ENCODE peak calls at places on chromosome 2, in seven cellular contexts. Y, R, W, L, X, T and M are unnamed samples.

GRCh38 chr2:215060851-215061541 is 77.4 kb downstream of the ABCA12 start:
- DNase-seq in L (no peak), Y (no peak), X (no peak), T (no peak), W (no peak), R (no peak), M (no peak)

GRCh38 chr2:128310761-128311160 is 7.9 kb downstream of the HS6ST1 start:
- DNase-seq in W (peak), R (no peak), X (no peak), Y (no peak), T (no peak), L (no peak), M (no peak)

GRCh38 chr2:74655579-74655978 is 1.5 kb downstream of the SEMA4F start:
- DNase-seq in W (no peak), L (no peak), X (no peak), Y (no peak), R (no peak), T (no peak), M (no peak)

GRCh38 chr2:7013761-7014160 is 96.5 kb downstream of the RNF144A start:
- DNase-seq in X (no peak), L (no peak), R (no peak), T (no peak), W (no peak), Y (no peak), M (no peak)

GRCh38 chr2:106581276-106581675 is 94.1 kb downstream of the CD8B2 start:
- DNase-seq in T (no peak), Y (no peak), L (no peak), R (no peak), W (no peak), X (no peak), M (no peak)

GRCh38 chr2:127154985-127155650 is 48.2 kb upstream of the BIN1 start:
- DNase-seq in X (peak), Y (peak), W (peak), L (no peak), T (no peak), R (no peak), M (no peak)

GRCh38 chr2:28608061-28608828 is 112.4 kb downstream of the PLB1 start:
- DNase-seq in R (no peak), T (no peak), W (no peak), X (no peak), L (no peak), Y (no peak), M (no peak)

GRCh38 chr2:230930149-230930780 is 5.2 kb upstream of the GPR55 start:
- DNase-seq in R (no peak), X (no peak), L (no peak), T (no peak), W (no peak), Y (no peak), M (no peak)

GRCh38 chr2:10500601-10501361 is 52.7 kb upstream of the ODC1 start:
- DNase-seq in X (no peak), W (no peak), L (peak), T (peak), Y (no peak), R (no peak), M (no peak)

GRCh38 chr2:171325886-171326585 is 107.8 kb downstream of the METTL8 start:
- DNase-seq in R (no peak), Y (no peak), X (no peak), L (no peak), W (no peak), T (no peak), M (peak)

GRCh38 chr2:46268986-46269385 is 28.2 kb upstream of the EPAS1 start:
- DNase-seq in Y (no peak), X (peak), T (no peak), W (no peak), R (no peak), L (no peak), M (no peak)

GRCh38 chr2:230018153-230018552 is 50.6 kb downstream of the SLC16A14 start:
- DNase-seq in Y (peak), R (no peak), T (peak), X (peak), L (peak), W (no peak), M (no peak)

GRCh38 chr2:201600906-201601305 is 42.4 kb downstream of the TMEM237 start:
- DNase-seq in Y (no peak), X (no peak), T (no peak), L (peak), W (no peak), R (no peak), M (no peak)

GRCh38 chr2:104408266-104408665 is 445.6 kb upstream of the POU3F3 start:
- DNase-seq in T (no peak), W (no peak), R (no peak), Y (no peak), L (no peak), X (no peak), M (no peak)

GRCh38 chr2:165067958-165068612 is 112.8 kb upstream of the SLC38A11 start:
- DNase-seq in T (peak), Y (peak), R (no peak), W (no peak), L (peak), X (peak), M (no peak)

GRCh38 chr2:242030226-242030575 is 160.7 kb downstream of the RTP5 start:
- DNase-seq in W (no peak), T (no peak), Y (no peak), R (no peak), X (no peak), L (no peak), M (no peak)

DNA sequence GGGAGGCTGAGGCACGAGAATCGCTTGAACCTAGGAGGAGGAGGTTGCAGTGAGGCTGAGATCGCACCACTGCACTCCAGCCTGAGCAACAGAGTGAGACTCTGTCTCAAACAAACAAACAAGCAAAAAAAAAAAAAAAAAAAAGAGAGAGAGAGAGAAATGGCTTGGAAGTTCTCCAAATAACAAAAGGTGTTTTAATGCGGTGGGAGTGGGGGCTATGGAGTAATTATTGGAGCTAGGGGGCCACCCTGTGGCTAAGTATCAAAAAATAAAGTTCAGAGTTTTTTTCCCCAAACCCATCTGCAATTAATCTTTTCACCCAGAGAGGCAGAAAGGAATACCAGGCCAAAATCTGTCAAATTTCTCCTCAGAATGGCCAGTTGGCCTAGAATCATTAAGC is 23.0 kb upstream of the CEP68 start:
- DNase-seq in Y (peak), R (peak), T (no peak), L (no peak), X (peak), W (no peak), M (no peak)
- TF ChIP-seq CTCF in Y (no peak), R (peak), T (no peak), L (no peak), X (peak), W (peak), M (peak)

GRCh38 chr2:218269900-218270720 is at the start of the genes AAMP and PNKD:
- DNase-seq in W (peak), R (peak), Y (peak), X (peak), L (peak), T (peak), M (peak)
- TF ChIP-seq CTCF in W (peak), R (no peak), Y (no peak), X (peak), L (peak), T (no peak), M (no peak)

GRCh38 chr2:188291142-188291616 is 495 bp upstream of the GULP1 start:
- DNase-seq in X (peak), L (no peak), T (no peak), W (no peak), R (no peak), Y (peak), M (no peak)

GRCh38 chr2:188292446-188293239 is 969 bp downstream of the GULP1 start:
- DNase-seq in Y (peak), W (peak), X (peak), T (peak), L (peak), R (no peak), M (no peak)

GRCh38 chr2:188294547-188294946 is 2.9 kb downstream of the GULP1 start:
- DNase-seq in R (no peak), Y (no peak), T (no peak), W (no peak), L (no peak), X (peak), M (no peak)

GRCh38 chr2:188293601-188294482 is 2.2 kb downstream of the GULP1 start:
- DNase-seq in X (peak), L (peak), W (peak), Y (peak), R (no peak), T (peak), M (no peak)

DNA sequence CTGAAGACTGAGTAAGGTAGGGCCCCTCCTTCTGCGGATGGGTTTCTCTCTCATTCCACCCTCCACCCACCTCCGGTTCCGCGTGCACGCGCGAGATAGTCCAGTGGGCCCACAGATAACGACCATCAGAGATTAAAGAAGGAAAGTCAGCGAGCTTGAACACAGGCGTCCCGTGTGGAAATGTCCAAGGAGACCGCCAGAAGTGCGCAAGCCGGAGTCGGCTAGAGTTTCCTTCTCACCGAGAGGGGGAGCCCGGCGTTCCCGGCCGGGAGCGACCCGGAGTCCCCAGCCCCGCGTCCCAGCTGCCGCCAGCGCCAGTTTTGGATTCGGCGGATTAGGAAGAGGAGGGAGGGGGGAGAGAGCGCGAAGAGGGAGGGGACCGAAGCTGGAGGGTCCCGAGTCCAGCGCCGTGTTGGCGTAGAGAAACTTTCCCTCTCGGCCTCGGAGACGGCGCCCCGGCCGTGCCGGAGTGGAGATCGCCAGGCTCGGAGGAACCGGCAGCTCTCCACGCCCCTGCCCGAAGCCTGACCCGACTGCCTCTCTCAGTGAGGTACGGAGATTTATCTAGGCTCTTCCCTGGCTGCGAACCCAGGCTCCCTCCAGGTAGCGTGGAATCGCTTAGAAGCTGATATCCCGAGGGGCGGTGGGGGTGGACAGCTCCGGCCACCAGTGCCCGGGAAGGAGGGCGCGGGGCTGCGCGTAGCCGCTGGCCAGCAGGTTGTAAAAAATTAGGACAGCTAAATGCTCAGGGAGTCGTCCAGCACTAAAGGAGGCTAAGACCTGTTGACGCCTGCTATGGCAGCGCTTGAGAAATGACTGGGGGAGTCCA is at the start of gene GULP1:
- DNase-seq in T (peak), Y (peak), L (peak), W (peak), X (peak), R (no peak), M (peak)
- TF ChIP-seq CTCF in T (peak), Y (peak), L (peak), W (peak), X (peak), R (peak), M (peak)

GRCh38 chr2:30335981-30336538 is 104.7 kb downstream of the LBH start:
- DNase-seq in Y (no peak), L (no peak), R (peak), T (no peak), W (no peak), X (no peak), M (no peak)

GRCh38 chr2:30331869-30332268 is 100.5 kb downstream of the LBH start:
- DNase-seq in T (no peak), X (no peak), R (no peak), Y (no peak), W (no peak), L (no peak), M (no peak)

GRCh38 chr2:30332791-30333453 is 101.6 kb downstream of the LBH start:
- DNase-seq in Y (no peak), W (no peak), L (no peak), X (no peak), R (peak), T (no peak), M (peak)

GRCh38 chr2:30336978-30337841 is 105.9 kb downstream of the LBH start:
- DNase-seq in Y (no peak), L (no peak), T (no peak), W (no peak), X (no peak), R (peak), M (peak)

GRCh38 chr2:30334738-30335426 is 103.5 kb downstream of the LBH start:
- DNase-seq in Y (no peak), X (no peak), R (peak), T (no peak), W (no peak), L (no peak), M (no peak)
- TF ChIP-seq CTCF in Y (no peak), X (no peak), R (no peak), T (no peak), W (peak), L (no peak), M (peak)

GRCh38 chr2:239110595-239111048 is 262.7 kb downstream of the TWIST2 start:
- DNase-seq in T (no peak), X (no peak), R (no peak), Y (peak), W (no peak), L (no peak), M (no peak)

GRCh38 chr2:239111401-239112100 is 263.7 kb downstream of the TWIST2 start:
- DNase-seq in X (no peak), Y (no peak), R (no peak), W (no peak), T (no peak), L (no peak), M (no peak)

GRCh38 chr2:239109041-239109915 is 261.4 kb downstream of the TWIST2 start:
- DNase-seq in T (peak), L (peak), W (no peak), X (peak), R (no peak), Y (no peak), M (no peak)

GRCh38 chr2:239108459-239108858 is 260.6 kb downstream of the TWIST2 start:
- DNase-seq in Y (no peak), L (no peak), W (no peak), T (no peak), X (peak), R (no peak), M (no peak)

DNA sequence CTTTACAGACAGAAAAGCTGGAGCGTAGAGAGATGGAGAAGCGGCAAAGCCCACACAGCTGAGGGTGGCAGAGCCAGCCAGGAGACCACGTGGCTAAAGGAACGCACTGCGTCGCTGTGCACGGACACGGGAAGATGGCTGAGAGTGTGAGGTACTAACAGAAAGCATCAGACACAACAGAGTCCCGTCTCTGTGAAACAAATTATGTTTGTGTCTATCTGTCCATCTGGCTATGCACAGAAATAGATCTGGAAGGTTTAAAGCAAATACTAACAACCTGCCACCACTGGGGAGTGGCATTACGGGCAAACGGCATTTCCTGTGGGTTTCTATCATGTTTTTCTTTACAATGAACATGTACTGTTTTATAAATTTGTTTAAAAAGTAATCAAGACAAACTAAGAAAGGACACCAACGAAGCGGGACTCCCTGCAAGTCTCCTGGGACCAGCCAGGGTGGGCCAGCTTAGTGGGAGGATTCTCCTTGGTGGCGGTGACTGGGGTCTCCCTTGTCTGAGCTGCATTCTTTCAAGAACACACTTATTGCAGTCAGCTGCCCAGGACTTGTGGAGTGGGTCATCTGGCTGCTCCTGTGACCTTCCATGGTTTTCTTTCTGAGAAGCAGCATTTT is 262.1 kb downstream of the TWIST2 start:
- DNase-seq in T (no peak), Y (no peak), W (no peak), L (no peak), R (no peak), X (no peak), M (no peak)
- TF ChIP-seq CTCF in T (no peak), Y (no peak), W (no peak), L (no peak), R (no peak), X (no peak), M (no peak)

DNA sequence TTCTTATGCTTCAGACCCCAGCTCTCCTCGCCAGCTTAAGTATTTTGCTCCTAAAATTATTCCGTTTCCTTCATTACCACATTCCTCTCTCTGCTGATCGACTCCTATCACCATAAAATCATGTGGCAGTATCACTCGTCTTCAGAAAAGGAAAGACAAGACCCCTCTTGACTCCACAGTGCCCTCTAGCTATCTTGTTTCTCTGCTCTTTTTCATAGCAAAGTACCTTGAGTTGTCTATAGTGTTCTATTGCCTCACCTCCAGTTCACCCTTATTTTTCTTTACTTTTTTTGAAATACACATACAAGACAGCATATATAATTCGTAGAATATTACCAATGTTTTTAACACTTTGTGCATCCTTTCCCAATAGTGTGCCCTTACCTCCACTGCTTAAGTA is 273.2 kb upstream of the SIX3 start:
- DNase-seq in X (peak), Y (no peak), L (no peak), W (no peak), T (no peak), R (no peak), M (peak)
- TF ChIP-seq CTCF in X (peak), Y (no peak), L (no peak), W (no peak), T (no peak), R (peak), M (peak)

DNA sequence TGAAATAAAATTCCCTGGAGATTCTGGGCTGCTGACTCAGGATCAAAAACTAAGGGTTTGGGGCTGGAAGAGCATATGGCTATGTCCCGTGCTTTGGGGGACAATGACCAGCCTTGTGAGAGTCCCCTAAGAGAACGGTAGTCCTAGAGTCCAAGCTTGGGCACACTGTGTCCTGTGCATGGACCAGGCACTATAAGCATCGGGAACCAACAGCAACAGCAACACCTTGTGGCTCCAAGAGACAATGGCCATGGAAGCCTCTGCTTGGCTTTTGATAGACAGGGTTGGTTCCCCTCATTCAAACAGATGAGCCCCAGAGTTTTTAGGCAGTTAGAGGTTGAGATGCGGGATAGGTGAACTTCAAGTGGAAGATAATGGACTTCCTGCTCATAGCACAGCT is 294.4 kb upstream of the CHAC2 start:
- DNase-seq in L (peak), X (no peak), Y (no peak), R (no peak), T (no peak), W (no peak), M (no peak)
- TF ChIP-seq CTCF in L (peak), X (no peak), Y (no peak), R (no peak), T (no peak), W (no peak), M (peak)

GRCh38 chr2:135603543-135603942 is 72.3 kb downstream of the R3HDM1 start:
- DNase-seq in R (no peak), W (no peak), X (peak), T (no peak), Y (no peak), L (peak), M (no peak)

DNA sequence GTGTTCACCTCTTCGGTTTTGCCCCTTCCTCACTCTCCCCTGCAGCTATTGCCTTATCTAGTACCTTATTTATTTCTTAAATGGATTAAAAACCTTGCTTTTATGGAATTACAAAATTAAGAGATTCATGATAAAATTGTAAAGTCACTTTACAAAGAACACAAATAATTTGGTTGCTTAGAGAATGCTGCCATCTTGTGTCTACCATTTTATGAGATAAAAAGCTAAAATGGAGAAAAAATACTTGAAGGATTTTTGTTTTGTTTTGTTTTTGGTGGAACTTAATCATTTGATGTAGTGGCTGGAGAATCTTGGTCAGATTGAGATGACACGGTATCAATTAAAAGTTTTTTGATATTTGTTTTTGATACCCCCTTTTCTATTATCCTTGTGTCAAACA is 69.6 kb downstream of the R3HDM1 start:
- DNase-seq in Y (peak), T (no peak), R (no peak), L (no peak), X (peak), W (no peak), M (no peak)
- TF ChIP-seq CTCF in Y (peak), T (peak), R (no peak), L (no peak), X (peak), W (no peak), M (no peak)